ENCODE peak calls at places on chromosomes 2 and 18, in nine cellular contexts. One of them, this sample, is unnamed. For H3K4me1 and H3K27me3, the result is how much of the 10 kb centered on the place peaks cover.

GRCh38 chr2:235900631-235901030 is 267.6 kb downstream of the GBX2 start:
- DNase-seq in endothelial cell of umbilical vein: peak
- DNase-seq in aorta: no peak
- DNase-seq in effector memory CD4-positive, alpha-beta T cell: no peak
- DNase-seq in neural progenitor cell: no peak
- DNase-seq in spleen: no peak
- DNase-seq in IMR-90: peak
- DNase-seq in tibial artery: no peak
- DNase-seq in stomach: no peak
- DNase-seq in this sample: no peak

GRCh38 chr2:71777946-71778345 is 324.6 kb downstream of the DYSF start:
- DNase-seq in endothelial cell of umbilical vein: no peak
- DNase-seq in aorta: no peak
- DNase-seq in effector memory CD4-positive, alpha-beta T cell: no peak
- DNase-seq in neural progenitor cell: no peak
- DNase-seq in spleen: no peak
- DNase-seq in IMR-90: no peak
- DNase-seq in tibial artery: no peak
- DNase-seq in stomach: no peak
- DNase-seq in this sample: no peak

GRCh38 chr18:5951515-5952081 is 56.3 kb upstream of the TMEM200C start:
- DNase-seq in endothelial cell of umbilical vein: no peak
- DNase-seq in aorta: no peak
- DNase-seq in effector memory CD4-positive, alpha-beta T cell: no peak
- DNase-seq in neural progenitor cell: no peak
- DNase-seq in spleen: no peak
- DNase-seq in IMR-90: no peak
- DNase-seq in tibial artery: no peak
- DNase-seq in stomach: no peak
- DNase-seq in this sample: no peak

GRCh38 chr18:58466636-58467205 is 162.2 kb downstream of the ALPK2 start:
- DNase-seq in endothelial cell of umbilical vein: no peak
- DNase-seq in aorta: no peak
- DNase-seq in effector memory CD4-positive, alpha-beta T cell: no peak
- DNase-seq in neural progenitor cell: no peak
- DNase-seq in spleen: no peak
- DNase-seq in IMR-90: no peak
- DNase-seq in tibial artery: no peak
- DNase-seq in stomach: peak
- DNase-seq in this sample: no peak

GRCh38 chr18:45724591-45724990 is 610 bp downstream of the SLC14A1 start:
- DNase-seq in endothelial cell of umbilical vein: no peak
- DNase-seq in aorta: no peak
- DNase-seq in effector memory CD4-positive, alpha-beta T cell: no peak
- DNase-seq in neural progenitor cell: no peak
- DNase-seq in spleen: no peak
- DNase-seq in IMR-90: no peak
- DNase-seq in tibial artery: no peak
- DNase-seq in stomach: no peak
- DNase-seq in this sample: no peak

GRCh38 chr2:110677080-110677479 is 783 bp downstream of the BUB1 start:
- DNase-seq in endothelial cell of umbilical vein: peak
- DNase-seq in aorta: no peak
- DNase-seq in effector memory CD4-positive, alpha-beta T cell: no peak
- DNase-seq in neural progenitor cell: no peak
- DNase-seq in spleen: no peak
- DNase-seq in IMR-90: no peak
- DNase-seq in tibial artery: no peak
- DNase-seq in stomach: no peak
- DNase-seq in this sample: no peak

GRCh38 chr2:23280401-23280800 is 104.6 kb upstream of the KLHL29 start:
- DNase-seq in endothelial cell of umbilical vein: no peak
- DNase-seq in aorta: no peak
- DNase-seq in effector memory CD4-positive, alpha-beta T cell: no peak
- DNase-seq in neural progenitor cell: no peak
- DNase-seq in spleen: no peak
- DNase-seq in IMR-90: no peak
- DNase-seq in tibial artery: no peak
- DNase-seq in stomach: no peak
- DNase-seq in this sample: no peak

GRCh38 chr2:168480825-168481585 is 24.9 kb downstream of the CERS6 start:
- DNase-seq in endothelial cell of umbilical vein: no peak
- DNase-seq in aorta: no peak
- DNase-seq in effector memory CD4-positive, alpha-beta T cell: no peak
- DNase-seq in neural progenitor cell: no peak
- DNase-seq in spleen: no peak
- DNase-seq in IMR-90: no peak
- DNase-seq in tibial artery: no peak
- DNase-seq in stomach: no peak
- DNase-seq in this sample: no peak

GRCh38 chr2:1603059-1603458 is 141.3 kb downstream of the PXDN start:
- DNase-seq in endothelial cell of umbilical vein: no peak
- DNase-seq in aorta: no peak
- DNase-seq in effector memory CD4-positive, alpha-beta T cell: no peak
- DNase-seq in neural progenitor cell: no peak
- DNase-seq in spleen: no peak
- DNase-seq in IMR-90: no peak
- DNase-seq in tibial artery: no peak
- DNase-seq in stomach: no peak
- DNase-seq in this sample: no peak

GRCh38 chr2:176071330-176072291 is 12.2 kb downstream of the EVX2 start:
- DNase-seq in endothelial cell of umbilical vein: no peak
- DNase-seq in aorta: no peak
- DNase-seq in effector memory CD4-positive, alpha-beta T cell: no peak
- DNase-seq in neural progenitor cell: no peak
- DNase-seq in spleen: no peak
- DNase-seq in IMR-90: no peak
- DNase-seq in tibial artery: no peak
- DNase-seq in stomach: no peak
- DNase-seq in this sample: no peak

GRCh38 chr2:176072292-176072669 is 11.5 kb downstream of the EVX2 start:
- DNase-seq in endothelial cell of umbilical vein: no peak
- DNase-seq in aorta: no peak
- DNase-seq in effector memory CD4-positive, alpha-beta T cell: no peak
- DNase-seq in neural progenitor cell: no peak
- DNase-seq in spleen: no peak
- DNase-seq in IMR-90: no peak
- DNase-seq in tibial artery: no peak
- DNase-seq in stomach: no peak
- DNase-seq in this sample: no peak

GRCh38 chr2:176067587-176068002 is 16.2 kb downstream of the EVX2 start:
- DNase-seq in endothelial cell of umbilical vein: no peak
- DNase-seq in aorta: no peak
- DNase-seq in effector memory CD4-positive, alpha-beta T cell: no peak
- DNase-seq in neural progenitor cell: peak
- DNase-seq in spleen: no peak
- DNase-seq in IMR-90: no peak
- DNase-seq in tibial artery: no peak
- DNase-seq in stomach: no peak
- DNase-seq in this sample: no peak

GRCh38 chr2:176066645-176067586 is 16.8 kb downstream of the EVX2 start:
- DNase-seq in endothelial cell of umbilical vein: no peak
- DNase-seq in aorta: no peak
- DNase-seq in effector memory CD4-positive, alpha-beta T cell: no peak
- DNase-seq in neural progenitor cell: peak
- DNase-seq in spleen: no peak
- DNase-seq in IMR-90: no peak
- DNase-seq in tibial artery: no peak
- DNase-seq in stomach: no peak
- DNase-seq in this sample: no peak

DNA sequence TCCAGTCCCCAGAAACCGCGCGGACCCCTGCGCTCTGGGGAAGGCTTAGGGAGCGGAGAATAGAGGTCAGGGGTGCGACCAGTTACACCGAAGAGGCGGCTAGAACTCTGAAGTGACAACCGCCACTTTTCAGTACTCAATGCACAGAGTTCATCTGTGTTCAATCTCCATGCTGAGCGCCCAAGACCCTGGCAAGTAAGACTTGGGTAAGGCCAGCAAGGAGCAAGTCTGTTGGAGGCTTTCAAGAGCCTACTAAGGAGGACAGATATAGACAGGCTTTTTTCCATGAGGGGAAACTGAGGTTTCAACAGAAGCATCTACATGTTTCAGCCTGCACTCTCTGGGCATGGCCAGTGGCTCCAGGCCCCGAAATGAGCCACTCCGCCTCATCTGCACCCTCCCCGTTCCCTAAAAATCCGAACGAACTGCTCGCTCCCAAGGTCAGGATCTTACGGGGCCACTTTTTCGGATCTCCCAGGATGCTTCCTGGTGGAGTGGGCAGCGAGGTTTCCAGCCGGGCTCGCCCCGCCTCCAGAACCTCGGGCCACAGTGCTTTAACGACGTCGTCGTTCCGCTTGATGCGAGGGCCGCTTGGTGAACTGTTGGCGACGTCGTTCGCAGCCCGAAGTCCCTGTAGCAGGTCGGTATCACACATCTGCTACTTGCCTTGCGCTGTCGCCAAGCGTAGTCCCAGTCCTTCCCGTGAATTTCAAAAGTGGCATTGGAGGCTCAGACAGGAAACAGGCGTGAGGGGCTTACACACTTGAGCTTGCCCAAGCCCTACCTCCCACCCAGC is 15.5 kb downstream of the EVX2 start:
- DNase-seq in endothelial cell of umbilical vein: no peak
- DNase-seq in aorta: no peak
- DNase-seq in effector memory CD4-positive, alpha-beta T cell: no peak
- DNase-seq in neural progenitor cell: peak
- DNase-seq in spleen: no peak
- DNase-seq in IMR-90: no peak
- DNase-seq in tibial artery: no peak
- DNase-seq in stomach: no peak
- DNase-seq in this sample: no peak
- H3K4me3 ChIP-seq in endothelial cell of umbilical vein: no peak
- H3K4me3 ChIP-seq in aorta: no peak
- H3K4me3 ChIP-seq in effector memory CD4-positive, alpha-beta T cell: no peak
- H3K4me3 ChIP-seq in neural progenitor cell: peak
- H3K4me3 ChIP-seq in spleen: no peak
- H3K4me3 ChIP-seq in IMR-90: no peak
- H3K4me3 ChIP-seq in tibial artery: peak
- H3K4me3 ChIP-seq in stomach: peak
- H3K4me3 ChIP-seq in this sample: no peak

GRCh38 chr2:63789318-63790051 is 52.2 kb upstream of the UGP2 start:
- DNase-seq in endothelial cell of umbilical vein: no peak
- DNase-seq in aorta: no peak
- DNase-seq in effector memory CD4-positive, alpha-beta T cell: no peak
- DNase-seq in neural progenitor cell: no peak
- DNase-seq in spleen: no peak
- DNase-seq in IMR-90: peak
- DNase-seq in tibial artery: no peak
- DNase-seq in stomach: no peak
- DNase-seq in this sample: no peak
- H3K4me1 ChIP-seq in endothelial cell of umbilical vein: under half
- H3K4me1 ChIP-seq in aorta: under half
- H3K4me1 ChIP-seq in effector memory CD4-positive, alpha-beta T cell: under half
- H3K4me1 ChIP-seq in neural progenitor cell: under half
- H3K4me1 ChIP-seq in spleen: under half
- H3K4me1 ChIP-seq in IMR-90: under half
- H3K4me1 ChIP-seq in tibial artery: under half
- H3K4me1 ChIP-seq in stomach: under half
- H3K4me1 ChIP-seq in this sample: under half

DNA sequence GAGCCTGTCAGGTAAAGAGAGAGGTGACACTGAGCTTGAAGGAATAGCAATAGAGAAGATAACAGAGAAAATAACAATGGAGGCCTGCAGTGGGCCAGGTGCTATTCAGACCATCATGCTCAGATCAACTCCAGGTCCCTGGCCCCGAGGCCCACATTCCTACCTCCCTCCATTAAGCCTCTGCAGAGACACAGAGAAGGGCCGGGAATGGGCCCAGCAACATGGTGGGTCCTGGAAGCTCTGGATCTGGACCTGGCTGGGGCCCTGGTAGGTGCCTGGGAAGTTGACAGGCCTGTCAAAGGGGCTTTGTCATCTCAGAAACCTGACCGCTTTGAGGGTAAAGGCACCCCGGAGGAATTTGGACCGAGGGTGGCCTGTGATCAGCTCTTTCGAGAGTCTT is 159.7 kb upstream of the GLI2 start:
- DNase-seq in endothelial cell of umbilical vein: no peak
- DNase-seq in aorta: no peak
- DNase-seq in effector memory CD4-positive, alpha-beta T cell: no peak
- DNase-seq in neural progenitor cell: no peak
- DNase-seq in spleen: no peak
- DNase-seq in IMR-90: no peak
- DNase-seq in tibial artery: no peak
- DNase-seq in stomach: no peak
- DNase-seq in this sample: no peak
- H3K27me3 ChIP-seq in endothelial cell of umbilical vein: under half
- H3K27me3 ChIP-seq in aorta: under half
- H3K27me3 ChIP-seq in effector memory CD4-positive, alpha-beta T cell: under half
- H3K27me3 ChIP-seq in neural progenitor cell: half or more
- H3K27me3 ChIP-seq in spleen: under half
- H3K27me3 ChIP-seq in IMR-90: half or more
- H3K27me3 ChIP-seq in tibial artery: under half
- H3K27me3 ChIP-seq in stomach: under half
- H3K27me3 ChIP-seq in this sample: under half

DNA sequence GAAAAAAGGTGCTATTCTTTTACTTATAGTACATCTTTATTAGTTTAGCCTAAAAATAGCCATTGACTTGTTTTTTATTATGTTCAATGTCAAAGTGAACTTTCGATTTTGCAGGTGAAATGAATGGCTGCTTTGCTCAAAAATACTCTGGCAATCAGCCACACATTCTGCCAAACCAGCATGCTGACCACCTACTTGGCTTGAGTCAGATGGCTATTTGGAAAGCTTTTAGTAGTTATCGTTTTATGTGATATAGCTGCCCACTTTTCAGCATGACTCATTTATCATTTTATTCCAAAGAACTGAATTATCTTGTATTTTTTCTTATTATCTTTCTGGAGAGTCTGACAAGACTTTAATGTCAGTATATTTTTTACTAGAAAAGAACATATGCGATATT is 1615.8 kb upstream of the TMEFF2 start:
- DNase-seq in endothelial cell of umbilical vein: no peak
- DNase-seq in aorta: no peak
- DNase-seq in effector memory CD4-positive, alpha-beta T cell: no peak
- DNase-seq in neural progenitor cell: no peak
- DNase-seq in spleen: no peak
- DNase-seq in IMR-90: no peak
- DNase-seq in tibial artery: no peak
- DNase-seq in stomach: no peak
- DNase-seq in this sample: no peak
- H3K4me3 ChIP-seq in endothelial cell of umbilical vein: no peak
- H3K4me3 ChIP-seq in aorta: no peak
- H3K4me3 ChIP-seq in effector memory CD4-positive, alpha-beta T cell: no peak
- H3K4me3 ChIP-seq in neural progenitor cell: no peak
- H3K4me3 ChIP-seq in spleen: no peak
- H3K4me3 ChIP-seq in IMR-90: no peak
- H3K4me3 ChIP-seq in tibial artery: no peak
- H3K4me3 ChIP-seq in stomach: no peak
- H3K4me3 ChIP-seq in this sample: no peak